ENCODE peak calls at places on chromosomes 12 and 14, in five cellular contexts. H is skeletal muscle cell, X is T-cell, J is endothelial cell, M is RPMI7951. L is an unnamed sample.

GRCh38 chr12:104565606-104566243 is 109.0 kb downstream of the CHST11 start:
- DNase-seq in H (peak; percentile 28), X (no peak), J (no peak), M (no peak), L (no peak)

GRCh38 chr12:25194211-25194610 is 749 bp downstream of the DNAI7 start:
- DNase-seq in H (no peak), X (no peak), J (no peak), M (peak; percentile 11), L (no peak)

GRCh38 chr12:82682326-82682725 is 4.4 kb upstream of the TMTC2 start:
- DNase-seq in H (no peak), X (no peak), J (no peak), M (no peak), L (no peak)

GRCh38 chr14:101835166-101835557 is 73.7 kb downstream of the PPP2R5C start:
- DNase-seq in H (no peak), X (no peak), J (no peak), M (no peak), L (no peak)

GRCh38 chr12:11553871-11554533 is 95.5 kb upstream of the ETV6 start:
- DNase-seq in H (no peak), X (peak; percentile 30), J (peak; percentile 52), M (peak; percentile 55), L (peak; percentile 20)

GRCh38 chr12:81963026-81963425 is 203.9 kb upstream of the PPFIA2 start:
- DNase-seq in H (no peak), X (no peak), J (no peak), M (no peak), L (no peak)

GRCh38 chr14:35088514-35088913 is 33.3 kb downstream of the PPP2R3C start:
- DNase-seq in H (no peak), X (no peak), J (no peak), M (no peak), L (no peak)

GRCh38 chr12:26185532-26186320 is 9.6 kb upstream of the SSPN start:
- DNase-seq in H (no peak), X (no peak), J (no peak), M (no peak), L (no peak)

GRCh38 chr12:5154091-5154490 is 110.4 kb downstream of the KCNA5 start:
- DNase-seq in H (no peak), X (no peak), J (no peak), M (no peak), L (no peak)

GRCh38 chr14:65359503-65359902 is 53.0 kb upstream of the FUT8 start:
- DNase-seq in H (no peak), X (no peak), J (no peak), M (peak; percentile 38), L (no peak)

GRCh38 chr12:119061208-119061796 is 80.0 kb downstream of the SRRM4 start:
- DNase-seq in H (no peak), X (no peak), J (peak; percentile 67), M (peak; percentile 31), L (no peak)

GRCh38 chr12:49230810-49231209 is 34.1 kb upstream of the TUBA1C start:
- DNase-seq in H (no peak), X (no peak), J (no peak), M (no peak), L (no peak)

GRCh38 chr14:104851896-104852663 is 13.0 kb upstream of the CEP170B start:
- DNase-seq in H (no peak), X (no peak), J (peak; percentile 5), M (no peak), L (no peak)

GRCh38 chr14:89531661-89532335 is 114.8 kb upstream of the FOXN3 start:
- DNase-seq in H (no peak), X (no peak), J (no peak), M (no peak), L (no peak)

GRCh38 chr14:51490205-51490604 is 161.5 kb upstream of the FRMD6 start:
- DNase-seq in H (no peak), X (no peak), J (no peak), M (no peak), L (no peak)

GRCh38 chr12:54371328-54372112 is 7.2 kb upstream of the GPR84 start:
- DNase-seq in H (no peak), X (no peak), J (no peak), M (peak; percentile 23), L (peak; percentile 58)

GRCh38 chr12:15982471-15982870 is 71.3 kb downstream of the DERA start:
- DNase-seq in H (no peak), X (no peak), J (no peak), M (peak; percentile 21), L (peak; percentile 24)

L was measured in NCI-H2081 treated with DMSO at 0.1 percent for 48 hours.